ENCODE peak calls at places on chromosomes 1 and 21, in ten cellular contexts. J is esophagus muscularis mucosa, W is testis, F is endothelial cell of umbilical vein, O is IMR-90, K is ovary, Q is body of pancreas, S is esophagus squamous epithelium, Z is A549, E is lower leg skin. U is an unnamed sample.

GRCh38 chr1:111489604-111490003 is 13.8 kb downstream of the ADORA3 start:
- DNase-seq in J (no peak), W (peak; percentile 35), F (no peak), O (no peak), K (no peak), Q (peak; percentile 76), S (no peak), Z (no peak), E (no peak), U (no peak)

GRCh38 chr1:29709711-29710169 is 473.4 kb downstream of the PTPRU start:
- DNase-seq in J (no peak), W (no peak), F (peak; percentile 83), O (peak; percentile 79), K (no peak), Q (no peak), S (no peak), Z (no peak), E (no peak), U (no peak)

GRCh38 chr1:9593492-9594465 is 5.1 kb downstream of the TMEM201 start:
- DNase-seq in J (no peak), W (peak; percentile 79), F (peak; percentile 83), O (peak; percentile 69), K (no peak), Q (peak; percentile 78), S (no peak), Z (no peak), E (no peak), U (peak; percentile 50)

GRCh38 chr1:203557958-203558760 is 64.2 kb downstream of the OPTC start:
- DNase-seq in J (no peak), W (peak; percentile 63), F (peak; percentile 32), O (peak; percentile 100), K (peak; percentile 30), Q (peak; percentile 39), S (no peak), Z (peak; percentile 65), E (peak; percentile 86), U (no peak)

GRCh38 chr1:153293847-153294246 is 18.9 kb downstream of the PGLYRP3 start:
- DNase-seq in J (peak; percentile 80), W (no peak), F (no peak), O (no peak), K (no peak), Q (no peak), S (no peak), Z (no peak), E (no peak), U (no peak)

GRCh38 chr1:43056981-43057391 is 98.3 kb upstream of the SLC2A1 start:
- DNase-seq in J (no peak), W (no peak), F (no peak), O (peak; percentile 65), K (no peak), Q (no peak), S (no peak), Z (no peak), E (peak; percentile 73), U (no peak)

GRCh38 chr1:192633533-192634258 is 2.3 kb upstream of the RGS13 start:
- DNase-seq in J (no peak), W (no peak), F (no peak), O (peak; percentile 47), K (no peak), Q (no peak), S (no peak), Z (no peak), E (no peak), U (no peak)

GRCh38 chr1:185880779-185881333 is 146.7 kb downstream of the HMCN1 start:
- DNase-seq in J (no peak), W (no peak), F (no peak), O (no peak), K (no peak), Q (no peak), S (no peak), Z (no peak), E (no peak), U (no peak)

GRCh38 chr21:17238468-17238867 is 274.4 kb upstream of the CXADR start:
- DNase-seq in J (no peak), W (no peak), F (no peak), O (no peak), K (no peak), Q (no peak), S (no peak), Z (no peak), E (no peak), U (no peak)

GRCh38 chr1:44659566-44659965 is 14.7 kb downstream of the TMEM53 start:
- DNase-seq in J (no peak), W (no peak), F (no peak), O (no peak), K (no peak), Q (no peak), S (no peak), Z (no peak), E (no peak), U (no peak)

GRCh38 chr1:44661786-44662682 is 12.2 kb downstream of the TMEM53 start:
- DNase-seq in J (no peak), W (no peak), F (no peak), O (no peak), K (no peak), Q (no peak), S (no peak), Z (no peak), E (no peak), U (no peak)

GRCh38 chr1:44655609-44656008 is 18.7 kb downstream of the TMEM53 start:
- DNase-seq in J (no peak), W (peak; percentile 41), F (peak; percentile 26), O (no peak), K (no peak), Q (peak; percentile 29), S (no peak), Z (peak; percentile 33), E (no peak), U (peak; percentile 14)

GRCh38 chr1:44662683-44663030 is 11.6 kb downstream of the TMEM53 start:
- DNase-seq in J (no peak), W (no peak), F (no peak), O (no peak), K (no peak), Q (no peak), S (no peak), Z (no peak), E (no peak), U (no peak)

DNA sequence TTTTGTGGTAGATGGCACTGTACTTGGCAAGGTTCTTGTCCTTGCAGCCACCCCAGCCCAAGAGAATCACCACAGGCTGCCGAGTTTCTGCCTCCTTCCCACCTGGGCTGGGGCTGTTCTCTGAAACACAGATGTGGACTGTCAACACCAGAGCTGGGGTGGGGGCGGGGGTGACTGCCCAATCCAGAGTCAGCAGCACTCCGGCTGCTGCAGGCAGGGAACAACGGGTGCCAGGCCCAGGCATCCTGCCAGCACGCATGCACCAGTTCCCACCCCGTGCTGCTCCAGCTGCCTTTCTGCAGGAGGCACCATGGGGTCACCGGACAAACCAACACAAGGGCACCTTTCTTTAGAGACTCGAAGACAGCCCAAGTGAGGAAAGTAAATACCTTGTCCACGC is 14.1 kb downstream of the TMEM53 start:
- DNase-seq in J (no peak), W (peak; percentile 77), F (no peak), O (no peak), K (no peak), Q (peak; percentile 94), S (no peak), Z (no peak), E (no peak), U (no peak)
- TF ChIP-seq POLR2A in J (no peak), W (no peak), F (no peak), O (no peak), K (no peak), Q (peak; percentile 30), S (no peak), Z (no peak), E (no peak), U (no peak)

DNA sequence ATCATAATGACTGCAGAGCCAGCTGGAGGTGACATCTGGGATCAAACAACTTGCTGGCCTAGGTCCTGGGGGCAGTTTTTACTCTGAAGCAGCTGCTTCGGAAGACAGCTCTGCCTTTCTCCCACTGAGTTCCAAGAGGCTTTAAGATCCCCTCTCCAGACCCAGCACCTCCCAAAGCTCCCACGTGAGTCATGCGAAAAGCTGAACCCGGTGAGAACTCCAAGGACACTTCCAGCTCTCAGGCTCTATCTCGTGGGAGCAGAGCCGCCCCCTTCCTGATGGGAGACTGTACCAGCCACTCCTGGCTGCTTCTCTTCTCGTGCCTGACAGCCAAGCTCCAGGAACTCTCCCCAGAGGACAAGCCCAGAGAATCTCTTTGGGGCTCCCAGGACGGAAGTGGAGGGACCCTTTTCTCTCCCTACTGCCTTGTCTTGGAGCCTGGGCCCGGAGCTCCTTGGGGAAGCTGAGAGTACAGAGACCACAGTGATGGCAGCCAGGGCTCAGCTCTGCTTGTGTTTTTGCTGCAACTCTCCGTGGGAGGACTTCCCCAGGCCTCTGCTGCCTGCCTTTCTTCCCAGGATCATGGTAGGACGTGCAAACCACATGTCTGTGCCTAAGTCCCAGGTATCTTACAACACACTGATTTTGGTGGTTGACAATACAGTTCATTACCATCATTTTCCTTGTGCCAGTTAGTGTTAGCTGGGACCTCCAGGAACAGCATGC is 40.6 kb downstream of the STUM start:
- DNase-seq in J (no peak), W (peak; percentile 78), F (no peak), O (no peak), K (peak; percentile 74), Q (peak; percentile 79), S (no peak), Z (no peak), E (no peak), U (no peak)
- TF ChIP-seq POLR2A in J (no peak), W (no peak), F (no peak), O (no peak), K (no peak), Q (no peak), S (no peak), Z (no peak), E (no peak), U (no peak)

DNA sequence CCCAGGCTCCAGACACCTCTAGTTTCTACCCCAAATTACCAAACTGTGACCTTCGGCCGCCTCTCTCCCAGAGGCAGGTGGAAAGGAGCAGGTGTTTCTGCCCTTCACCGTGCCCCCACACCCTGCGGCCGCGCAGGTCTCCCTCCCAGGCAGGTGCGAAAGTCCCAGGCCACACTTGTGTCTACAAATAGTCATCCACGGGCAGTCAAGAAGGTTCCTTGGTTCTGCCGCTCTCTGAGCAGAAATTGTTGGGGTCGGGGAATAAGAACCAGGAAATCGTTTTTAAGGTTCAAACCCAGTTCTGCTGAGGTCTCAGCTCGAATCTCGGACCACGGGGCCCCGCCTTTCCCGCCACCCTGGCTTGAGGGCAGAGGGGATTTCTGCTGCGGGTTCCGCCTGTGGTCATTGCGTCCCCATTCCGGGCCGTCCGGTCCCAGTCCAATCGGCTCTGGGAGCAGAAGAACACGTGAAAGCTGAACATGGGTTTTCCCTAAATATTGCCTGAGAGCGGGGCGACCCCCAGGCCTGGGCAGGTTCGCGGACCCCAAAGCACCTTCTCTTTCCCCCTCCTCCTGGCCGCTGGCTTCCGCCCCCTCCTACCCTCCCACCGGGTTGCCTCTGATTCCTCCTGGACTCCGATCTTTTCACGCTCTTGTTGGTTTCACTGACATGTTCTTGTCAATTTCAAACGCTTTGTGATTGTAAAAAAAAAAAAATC is 1.2 kb upstream of the ATF3 start:
- DNase-seq in J (no peak), W (peak; percentile 26), F (peak; percentile 24), O (no peak), K (peak; percentile 41), Q (peak; percentile 73), S (no peak), Z (no peak), E (peak; percentile 91), U (peak; percentile 32)
- TF ChIP-seq POLR2A in J (no peak), W (no peak), F (no peak), O (no peak), K (no peak), Q (peak; percentile 53), S (no peak), Z (no peak), E (no peak), U (no peak)

DNA sequence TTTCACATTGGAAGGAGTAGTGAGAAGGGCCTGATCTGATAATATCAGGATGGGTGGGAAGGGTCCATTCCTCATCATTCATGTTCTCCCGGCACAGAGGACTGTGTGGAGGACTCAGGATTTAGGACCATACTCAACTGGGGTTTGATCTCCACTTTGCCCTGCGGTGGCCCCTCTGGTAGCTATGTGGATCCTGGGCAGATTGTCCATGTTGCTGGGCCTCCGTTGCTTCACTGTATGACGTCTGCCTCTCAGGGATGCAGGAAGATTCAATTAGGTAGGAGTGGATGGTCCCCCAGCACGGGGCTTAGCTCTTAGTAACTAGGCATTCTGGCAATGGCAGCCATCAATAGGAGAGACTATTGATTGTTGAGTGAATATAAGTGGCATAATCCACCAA is 2.3 kb downstream of the ETS2 start:
- DNase-seq in J (no peak), W (no peak), F (no peak), O (peak; percentile 51), K (no peak), Q (no peak), S (no peak), Z (no peak), E (no peak), U (no peak)
- TF ChIP-seq POLR2A in J (no peak), W (no peak), F (no peak), O (peak; percentile 55), K (no peak), Q (no peak), S (no peak), Z (no peak), E (no peak), U (peak; percentile 39)

U was measured in erythroblast.